ENCODE peak calls at places on chromosomes 12 and 14, in ten cellular contexts. D, E, U, P, F, J, O, L, V and I are unnamed samples.

GRCh38 chr14:99287269-99287942 is 15.4 kb upstream of the BCL11B start:
- DNase-seq in D (no peak), E (no peak), U (no peak), P (no peak), F (no peak), J (no peak), O (no peak), L (no peak), V (no peak), I (no peak)

GRCh38 chr14:63388766-63389431 is 70.2 kb upstream of the GPHB5 start:
- DNase-seq in D (peak; percentile 53), E (no peak), U (peak; percentile 20), P (peak; percentile 60), F (peak; percentile 67), J (peak; percentile 65), O (peak; percentile 56), L (no peak), V (peak; percentile 58), I (peak; percentile 82)

GRCh38 chr12:65734226-65734625 is 90.1 kb upstream of the HMGA2 start:
- DNase-seq in D (no peak), E (no peak), U (no peak), P (no peak), F (no peak), J (no peak), O (no peak), L (no peak), V (no peak), I (no peak)

GRCh38 chr12:79006306-79006705 is 141.7 kb downstream of the SYT1 start:
- DNase-seq in D (no peak), E (no peak), U (no peak), P (no peak), F (peak; percentile 69), J (no peak), O (no peak), L (no peak), V (peak; percentile 21), I (no peak)

GRCh38 chr14:68395585-68395984 is 397.3 kb downstream of the ZFP36L1 start:
- DNase-seq in D (peak; percentile 55), E (no peak), U (no peak), P (peak; percentile 61), F (no peak), J (no peak), O (no peak), L (no peak), V (peak; percentile 76), I (no peak)

GRCh38 chr12:89140141-89140540 is 212.2 kb downstream of the DUSP6 start:
- DNase-seq in D (no peak), E (no peak), U (no peak), P (no peak), F (no peak), J (no peak), O (no peak), L (no peak), V (peak; percentile 54), I (no peak)

GRCh38 chr12:95218852-95219171 is 1.2 kb downstream of the VEZT start:
- DNase-seq in D (no peak), E (no peak), U (peak; percentile 31), P (no peak), F (peak; percentile 48), J (peak; percentile 74), O (no peak), L (no peak), V (no peak), I (peak; percentile 38)

GRCh38 chr12:645563-646071 is 17.6 kb downstream of the NINJ2 start:
- DNase-seq in D (peak; percentile 75), E (no peak), U (no peak), P (peak; percentile 66), F (no peak), J (no peak), O (no peak), L (no peak), V (peak; percentile 62), I (no peak)

GRCh38 chr14:51880810-51881580 is 20.6 kb downstream of the GNG2 start:
- DNase-seq in D (peak; percentile 17), E (no peak), U (no peak), P (no peak), F (no peak), J (no peak), O (no peak), L (no peak), V (no peak), I (no peak)

GRCh38 chr12:93745304-93745703 is 68.1 kb downstream of the CRADD start:
- DNase-seq in D (no peak), E (no peak), U (no peak), P (no peak), F (no peak), J (no peak), O (no peak), L (no peak), V (no peak), I (no peak)

GRCh38 chr14:55077155-55077554 is 25.7 kb downstream of the MAPK1IP1L start:
- DNase-seq in D (no peak), E (no peak), U (no peak), P (no peak), F (peak; percentile 19), J (no peak), O (no peak), L (no peak), V (no peak), I (no peak)

GRCh38 chr12:113077057-113077858 is 20.7 kb downstream of the DTX1 start:
- DNase-seq in D (no peak), E (no peak), U (no peak), P (no peak), F (no peak), J (no peak), O (no peak), L (no peak), V (no peak), I (no peak)

GRCh38 chr14:66216763-66217162 is 269.4 kb upstream of the CCDC196 start:
- DNase-seq in D (no peak), E (no peak), U (no peak), P (no peak), F (peak; percentile 5), J (peak; percentile 39), O (no peak), L (no peak), V (no peak), I (no peak)

GRCh38 chr12:68361953-68362352 is 29.8 kb upstream of the MDM1 start:
- DNase-seq in D (no peak), E (no peak), U (no peak), P (no peak), F (no peak), J (no peak), O (no peak), L (no peak), V (no peak), I (no peak)
- H3K4me1 ChIP-seq in D (peaks cover 3% of the 10 kb centered on the region), E (peaks cover 39% of the 10 kb centered on the region), U (peaks cover 34% of the 10 kb centered on the region), P (peaks cover 33% of the 10 kb centered on the region), F (peaks cover 9% of the 10 kb centered on the region), J (peaks cover 19% of the 10 kb centered on the region), O (peaks cover 4% of the 10 kb centered on the region), L (no peaks in the 10 kb centered on the region), V (peaks cover 13% of the 10 kb centered on the region), I (peaks cover 31% of the 10 kb centered on the region)

DNA sequence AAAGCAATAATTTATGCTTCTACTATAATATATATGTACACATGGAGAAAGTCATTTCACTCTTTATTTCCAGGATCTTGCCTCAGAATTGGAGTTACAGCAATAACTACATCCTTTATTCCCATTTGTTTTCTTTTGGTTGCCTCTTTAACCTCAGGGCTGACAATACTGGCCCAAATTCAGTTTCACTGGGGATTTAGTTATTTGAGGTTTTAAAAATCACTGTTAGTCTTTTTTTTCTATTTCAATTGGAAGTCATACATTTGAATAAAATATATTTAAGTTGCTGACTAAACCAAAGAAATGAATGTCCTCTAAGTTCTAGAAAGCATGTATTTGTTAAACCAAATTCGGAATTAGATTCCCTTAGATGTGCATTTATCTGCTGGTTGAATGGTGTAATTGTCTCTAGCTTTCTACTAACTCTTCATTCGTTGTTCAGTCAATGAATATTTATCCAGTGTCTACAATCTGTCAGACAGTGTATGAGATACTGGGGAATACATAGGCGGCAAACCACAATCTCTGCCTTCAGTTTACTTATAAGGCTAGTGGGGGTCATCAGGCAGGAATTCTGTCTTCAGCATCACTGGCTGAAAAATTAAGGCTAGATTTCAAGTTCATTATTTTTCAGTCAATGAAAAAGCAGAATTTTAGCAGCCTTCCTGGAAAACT is 190.8 kb upstream of the ARHGAP5 start:
- DNase-seq in D (no peak), E (no peak), U (no peak), P (no peak), F (no peak), J (no peak), O (no peak), L (no peak), V (no peak), I (no peak)
- H3K4me3 ChIP-seq in D (no peak overlapping the region), E (no peak overlapping the region), U (no peak overlapping the region), P (no peak overlapping the region), F (no peak overlapping the region), J (no peak overlapping the region), O (no peak overlapping the region), L (no peak overlapping the region), V (no peak overlapping the region), I (no peak overlapping the region)

DNA sequence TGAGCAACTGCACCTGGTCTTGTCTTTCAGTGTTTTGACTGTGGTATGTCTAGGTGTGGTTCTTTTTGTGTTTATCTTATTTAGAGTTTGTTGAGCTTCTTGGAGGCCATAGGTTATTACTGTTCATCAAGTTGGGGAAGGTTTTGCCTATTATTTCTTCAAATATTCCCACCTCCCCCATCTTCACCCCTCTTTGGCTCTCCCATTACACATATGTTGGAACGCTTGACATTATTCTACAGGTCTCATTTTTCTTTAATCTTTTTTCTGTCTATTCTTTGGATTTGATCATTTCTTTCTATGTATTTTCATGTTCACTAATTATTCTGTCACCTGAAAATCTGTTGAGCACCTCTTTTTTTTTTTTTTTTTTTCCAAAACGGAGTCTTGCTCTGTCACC is 16.2 kb downstream of the MAPKAPK5 start:
- DNase-seq in D (no peak), E (no peak), U (no peak), P (no peak), F (no peak), J (no peak), O (no peak), L (no peak), V (no peak), I (no peak)
- H3K4me1 ChIP-seq in D (no peaks in the 10 kb centered on the region), E (no peaks in the 10 kb centered on the region), U (no peaks in the 10 kb centered on the region), P (no peaks in the 10 kb centered on the region), F (no peaks in the 10 kb centered on the region), J (no peaks in the 10 kb centered on the region), O (peaks cover 2% of the 10 kb centered on the region), L (no peaks in the 10 kb centered on the region), V (no peaks in the 10 kb centered on the region), I (no peaks in the 10 kb centered on the region)

DNA sequence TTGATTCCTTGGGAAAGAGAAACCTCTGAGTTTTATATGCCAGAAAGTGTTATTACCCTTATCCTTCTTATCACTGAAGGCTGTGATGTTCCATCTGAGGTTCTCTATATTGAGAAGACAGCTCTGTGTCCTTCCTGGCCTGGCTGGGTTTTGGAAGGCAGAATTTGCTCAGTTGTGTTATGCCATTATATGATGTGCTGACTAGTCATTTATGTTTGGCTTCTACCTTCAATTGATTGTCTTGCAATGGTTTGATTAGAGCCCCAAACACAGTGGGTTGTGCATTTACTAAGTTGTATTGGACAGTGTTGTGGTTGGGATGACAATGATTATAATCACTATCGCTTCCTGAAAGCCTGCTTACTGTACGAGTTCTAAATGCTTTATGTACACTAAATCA is 265.7 kb downstream of the SNAPC1 start:
- DNase-seq in D (no peak), E (no peak), U (no peak), P (no peak), F (no peak), J (no peak), O (no peak), L (no peak), V (no peak), I (no peak)
- H3K4me3 ChIP-seq in D (no peak overlapping the region), E (no peak overlapping the region), U (no peak overlapping the region), P (no peak overlapping the region), F (no peak overlapping the region), J (no peak overlapping the region), O (no peak overlapping the region), L (no peak overlapping the region), V (no peak overlapping the region), I (no peak overlapping the region)

GRCh38 chr14:23154876-23155587 is 28.4 kb downstream of the SLC7A8 start:
- DNase-seq in D (peak; percentile 84), E (no peak), U (no peak), P (peak; percentile 94), F (peak; percentile 49), J (no peak), O (peak; percentile 74), L (peak; percentile 68), V (peak; percentile 89), I (no peak)
- H3K4me1 ChIP-seq in D (peaks cover 6% of the 10 kb centered on the region), E (peaks cover 93% of the 10 kb centered on the region), U (peaks cover 5% of the 10 kb centered on the region), P (peaks cover 57% of the 10 kb centered on the region), F (no peaks in the 10 kb centered on the region), J (no peaks in the 10 kb centered on the region), O (peaks cover 11% of the 10 kb centered on the region), L (peaks cover 3% of the 10 kb centered on the region), V (peaks cover 4% of the 10 kb centered on the region), I (peaks cover 21% of the 10 kb centered on the region)